ENCODE peak calls at places on chromosome 15, in six cellular contexts. G is stimulated activated CD4-positive, alpha-beta T cell treated with anti-CD3 and anti-CD28 coated beads, TNF-alpha, amount 100 ng/mL, for 1 hour; V is stimulated activated CD8-positive, alpha-beta memory T cell treated with anti-CD3 and anti-CD28 coated beads, Interleukin-7, amount 100 ng/mL, for 1 hour; I is psoas muscle; W is astrocyte of the cerebellum; M is GM12891. A is an unnamed sample.

GRCh38 chr15:90650117-90650955 is 66.8 kb upstream of the BLM start:
- DNase-seq in M (no peak), W (no peak), G (no peak), I (no peak), V (no peak), A (no peak)

GRCh38 chr15:29890761-29891457 is 68.6 kb upstream of the TJP1 start:
- DNase-seq in G (no peak), W (no peak), I (no peak), V (no peak), M (no peak), A (no peak)

GRCh38 chr15:38130739-38131498 is 121.7 kb upstream of the SPRED1 start:
- DNase-seq in I (peak), W (peak), M (no peak), V (no peak), G (no peak), A (peak)

GRCh38 chr15:68435966-68436365 is 4.0 kb upstream of the ITGA11 start:
- DNase-seq in W (no peak), V (no peak), I (peak), G (no peak), M (no peak), A (no peak)

GRCh38 chr15:50906954-50907865 is 1.3 kb upstream of the AP4E1 start:
- DNase-seq in I (no peak), W (no peak), G (peak), V (peak), M (peak), A (no peak)

GRCh38 chr15:47027322-47027946 is 689.9 kb upstream of the SEMA6D start:
- DNase-seq in V (no peak), M (no peak), I (no peak), G (no peak), W (no peak), A (no peak)

GRCh38 chr15:31264534-31265089 is 62.0 kb upstream of the KLF13 start:
- DNase-seq in M (no peak), W (no peak), I (no peak), V (no peak), G (no peak), A (no peak)

GRCh38 chr15:31100738-31101137 is 787 bp downstream of the TRPM1 start:
- DNase-seq in I (no peak), M (no peak), G (no peak), W (no peak), V (no peak), A (no peak)

GRCh38 chr15:39125904-39126303 is 455.0 kb upstream of the THBS1 start:
- DNase-seq in I (no peak), V (no peak), W (peak), M (peak), G (no peak), A (no peak)

GRCh38 chr15:44317423-44317822 is 28.9 kb downstream of the GOLM2 start:
- DNase-seq in M (no peak), I (no peak), V (no peak), W (no peak), G (no peak), A (no peak)

GRCh38 chr15:82963356-82964341 is 11.1 kb upstream of the HOMER2 start:
- DNase-seq in V (no peak), M (no peak), G (no peak), W (no peak), I (peak), A (no peak)

GRCh38 chr15:95446854-95447253 is 883.6 kb upstream of the NR2F2 start:
- DNase-seq in V (no peak), G (no peak), M (no peak), I (no peak), W (no peak), A (no peak)

GRCh38 chr15:69156726-69157381 is 3.6 kb upstream of the GLCE start:
- DNase-seq in G (no peak), M (no peak), I (no peak), W (no peak), V (no peak), A (no peak)

GRCh38 chr15:50685191-50685975 is 1.2 kb downstream of the TRPM7 start:
- DNase-seq in M (no peak), G (no peak), W (no peak), V (no peak), I (no peak), A (no peak)

GRCh38 chr15:68022061-68022460 is 32.1 kb upstream of the PIAS1 start:
- DNase-seq in V (no peak), I (peak), G (no peak), W (no peak), M (no peak), A (no peak)

GRCh38 chr15:45184562-45185041 is 3.2 kb downstream of the SHF start:
- DNase-seq in W (no peak), V (no peak), I (no peak), G (no peak), M (no peak), A (no peak)